ENCODE peak calls at places on chromosomes 13 and 19, in four cellular contexts. Y, M, S and T are unnamed samples. For H3K36me3 and H3K27me3, the result is how much of the 10 kb centered on the place peaks cover.

GRCh38 chr19:18278521-18279265 is 2.7 kb downstream of the JUND start:
- DNase-seq in S (no peak), M (peak), Y (peak), T (peak)

GRCh38 chr13:48068952-48069351 is 26.0 kb downstream of the MED4 start:
- DNase-seq in Y (no peak), M (no peak), S (no peak), T (no peak)

GRCh38 chr19:2524840-2525723 is 49.2 kb downstream of the GADD45B start:
- DNase-seq in S (no peak), Y (peak), M (peak), T (peak)

GRCh38 chr13:98975822-98976261 is 2.0 kb downstream of the DOCK9 start:
- DNase-seq in Y (peak), S (no peak), M (peak), T (no peak)

GRCh38 chr19:57559008-57559403 is 657 bp downstream of the ZNF550 start:
- DNase-seq in S (no peak), M (peak), Y (no peak), T (peak)

GRCh38 chr19:18660051-18660910 is 23.2 kb upstream of the CRTC1 start:
- DNase-seq in M (peak), S (no peak), Y (peak), T (no peak)

GRCh38 chr13:27174766-27175455 is 3.3 kb upstream of the USP12 start:
- DNase-seq in Y (no peak), M (no peak), S (no peak), T (peak)

GRCh38 chr13:29494520-29494919 is 101.0 kb downstream of the SLC7A1 start:
- DNase-seq in M (no peak), Y (no peak), S (no peak), T (no peak)

GRCh38 chr19:49336482-49337266 is 1.5 kb downstream of the CD37 start:
- DNase-seq in Y (no peak), M (no peak), S (no peak), T (no peak)

GRCh38 chr19:41595890-41596280 is 19.9 kb downstream of the CEACAM21 start:
- DNase-seq in S (no peak), M (no peak), Y (no peak), T (no peak)

GRCh38 chr13:90974249-90974954 is 373.1 kb upstream of the MIR17HG start:
- DNase-seq in M (no peak), Y (no peak), S (no peak), T (no peak)

GRCh38 chr13:48590141-48590863 is 57.4 kb upstream of the RCBTB2 start:
- DNase-seq in M (no peak), Y (peak), S (no peak), T (no peak)

GRCh38 chr19:3346677-3347353 is 19.6 kb upstream of the NFIC start:
- DNase-seq in Y (no peak), M (no peak), S (no peak), T (peak)

GRCh38 chr19:6772028-6772865 is at the start of gene VAV1:
- DNase-seq in M (peak), Y (no peak), S (no peak), T (no peak)

GRCh38 chr19:1567116-1567847 is 843 bp downstream of the MEX3D start:
- DNase-seq in Y (no peak), S (no peak), M (peak), T (peak)

GRCh38 chr19:58474291-58474996 is 1.7 kb upstream of the ZNF446 start:
- DNase-seq in M (peak), Y (no peak), S (no peak), T (peak)

GRCh38 chr19:46660008-46660517 is 919 bp downstream of the DACT3 start:
- DNase-seq in Y (no peak), S (peak), M (peak), T (peak)

GRCh38 chr19:33394006-33394722 is 20.7 kb downstream of the CEBPG start:
- DNase-seq in M (no peak), Y (peak), S (no peak), T (peak)

GRCh38 chr13:23753523-23753922 is 135.7 kb downstream of the MIPEP start:
- DNase-seq in Y (no peak), S (no peak), M (no peak), T (peak)

GRCh38 chr19:47135156-47135555 is 4.5 kb downstream of the SAE1 start:
- DNase-seq in S (no peak), Y (no peak), M (no peak), T (no peak)

GRCh38 chr13:99658266-99658991 is 157.2 kb downstream of the TM9SF2 start:
- DNase-seq in S (peak), M (peak), Y (no peak), T (peak)

GRCh38 chr19:16541526-16542044 is 652 bp downstream of the CHERP start:
- DNase-seq in M (peak), Y (no peak), S (no peak), T (no peak)

GRCh38 chr19:2338751-2339643 is 10.5 kb downstream of the SPPL2B start:
- DNase-seq in Y (no peak), M (no peak), S (no peak), T (no peak)

GRCh38 chr19:44644391-44645016 is 794 bp downstream of the PVR start:
- DNase-seq in M (peak), S (peak), Y (peak), T (peak)

GRCh38 chr19:29844891-29845575 is 33.2 kb downstream of the CCNE1 start:
- DNase-seq in S (peak), M (peak), Y (peak), T (peak)

GRCh38 chr19:49570997-49571676 is 9.2 kb downstream of the NOSIP start:
- DNase-seq in M (peak), S (no peak), Y (no peak), T (no peak)

GRCh38 chr19:35557539-35558399 is 5.7 kb downstream of the ATP4A start:
- DNase-seq in Y (no peak), M (peak), S (peak), T (peak)

GRCh38 chr13:28744091-28744536 is 25.3 kb upstream of the SLC46A3 start:
- DNase-seq in Y (peak), S (no peak), M (peak), T (peak)

GRCh38 chr13:91298060-91298459 is 49.4 kb upstream of the MIR17HG start:
- DNase-seq in Y (no peak), M (no peak), S (no peak), T (no peak)

GRCh38 chr19:14545716-14546082 is 16.3 kb downstream of the TECR start:
- DNase-seq in Y (no peak), M (no peak), S (no peak), T (no peak)
- H3K9ac ChIP-seq in Y (no peak), M (peak), S (no peak), T (no peak)

DNA sequence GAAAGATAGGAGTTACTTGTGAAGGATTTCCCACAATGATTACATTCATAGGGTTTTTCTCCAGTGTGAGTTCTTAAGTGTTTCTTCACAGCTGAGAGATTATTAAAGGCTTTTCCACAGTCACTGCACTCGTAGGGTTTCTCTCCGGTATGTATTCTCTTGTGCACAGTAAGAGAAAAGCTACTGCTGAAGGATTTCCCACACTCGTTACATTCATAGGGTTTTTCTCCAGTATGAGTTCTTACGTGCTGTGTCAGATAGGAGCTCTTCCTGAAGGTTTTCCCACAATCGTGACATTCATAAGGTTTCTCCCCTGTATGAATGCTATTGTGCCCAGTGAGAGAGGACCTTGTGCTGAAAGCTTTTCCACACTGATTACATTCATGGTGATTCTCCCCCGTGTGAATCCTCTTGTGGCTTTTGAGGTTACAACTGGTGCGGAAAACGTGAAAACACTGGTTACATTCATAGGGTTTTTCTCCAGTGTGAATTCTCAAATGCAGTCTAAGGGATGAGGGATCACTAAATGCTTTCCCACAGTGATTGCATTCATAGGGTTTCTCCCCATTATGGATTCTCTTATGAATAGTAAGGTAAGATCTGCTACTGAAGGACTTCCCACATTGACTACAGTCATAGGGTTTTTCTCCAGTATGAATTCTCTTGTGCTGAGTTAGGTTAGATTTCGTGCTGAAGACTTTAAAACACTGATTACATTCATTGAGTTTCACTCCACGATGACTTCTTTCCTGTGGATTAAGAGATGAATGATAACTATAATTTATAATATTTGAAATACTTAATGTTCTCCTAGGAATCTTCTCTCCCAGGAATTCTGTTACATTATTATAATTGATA is 20.6 kb downstream of the ZNF558 start:
- DNase-seq in Y (no peak), M (peak), S (no peak), T (peak)
- H3K36me3 ChIP-seq in Y (under half), M (half or more), S (under half), T (half or more)

DNA sequence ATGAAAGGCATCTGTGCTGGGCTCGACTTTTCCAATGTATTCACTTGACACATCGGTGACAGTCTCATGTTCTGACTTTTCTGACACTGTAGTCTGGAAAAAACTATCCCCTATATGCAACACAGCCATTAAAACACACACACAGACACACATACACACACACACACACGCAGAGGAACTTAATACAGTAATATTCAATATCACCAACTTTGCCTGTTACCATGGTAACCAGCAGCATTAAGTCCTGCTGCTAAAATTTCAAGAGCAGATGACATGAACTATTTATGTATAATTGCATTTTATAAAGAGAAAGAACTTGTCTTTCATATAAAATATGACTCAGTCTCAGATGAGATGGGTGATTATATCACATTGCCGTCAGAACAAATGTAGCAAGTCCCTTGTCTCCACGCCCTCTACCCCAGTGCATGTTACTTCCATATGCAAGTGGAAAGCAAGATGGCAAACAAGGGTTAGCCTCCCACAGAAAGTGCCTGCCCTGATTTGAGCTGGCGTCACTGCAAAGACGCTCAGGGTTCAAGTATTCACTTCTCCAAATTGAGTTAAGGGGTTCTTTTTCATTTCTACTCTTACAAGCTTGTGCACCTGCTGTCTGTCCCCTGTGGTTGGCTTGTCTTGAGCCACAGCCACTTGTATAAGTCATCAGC is 576.9 kb downstream of the UQCRFS1 start:
- DNase-seq in S (no peak), Y (no peak), M (no peak), T (no peak)
- H3K27me3 ChIP-seq in S (under half), Y (under half), M (under half), T (under half)

GRCh38 chr13:50905256-50905655 is 4.3 kb upstream of the RNASEH2B start:
- DNase-seq in Y (no peak), S (no peak), M (no peak), T (no peak)
- H3K9ac ChIP-seq in Y (no peak), S (no peak), M (no peak), T (no peak)